ENCODE peak calls at places on chromosomes 12 and 14, in six cellular contexts. V, N, U, H, J and Q are unnamed samples.

GRCh38 chr12:121753844-121754264 is 39.6 kb downstream of the RHOF start:
- DNase-seq in N (no peak), H (no peak), U (no peak), V (no peak), J (no peak), Q (no peak)

GRCh38 chr12:64889434-64890216 is 65.2 kb downstream of the TBC1D30 start:
- DNase-seq in U (no peak), J (no peak), H (no peak), N (peak; percentile 8), V (peak; percentile 11), Q (no peak)

GRCh38 chr14:98175881-98176280 is 1096.1 kb downstream of the BCL11B start:
- DNase-seq in J (no peak), N (no peak), U (no peak), V (no peak), H (no peak), Q (no peak)

GRCh38 chr14:24403294-24404013 is 4.7 kb downstream of the NYNRIN start:
- DNase-seq in H (no peak), V (peak; percentile 28), U (no peak), J (no peak), N (no peak), Q (peak; percentile 7)

GRCh38 chr14:33081259-33081658 is 142.6 kb downstream of the NPAS3 start:
- DNase-seq in H (peak; percentile 10), U (no peak), V (no peak), N (no peak), J (no peak), Q (no peak)

GRCh38 chr12:125455556-125455955 is 390.3 kb downstream of the AACS start:
- DNase-seq in V (no peak), H (no peak), N (no peak), U (no peak), J (no peak), Q (no peak)

GRCh38 chr12:126719886-126720666 is 1546.9 kb upstream of the TMEM132C start:
- DNase-seq in J (no peak), U (no peak), V (no peak), N (no peak), H (no peak), Q (no peak)

GRCh38 chr14:105774001-105774400 is 247.6 kb downstream of the TMEM121 start:
- DNase-seq in H (no peak), J (no peak), U (no peak), V (no peak), N (no peak), Q (no peak)

GRCh38 chr14:75303415-75303814 is 24.8 kb downstream of the FOS start:
- DNase-seq in H (peak; percentile 70), V (peak; percentile 72), J (no peak), N (peak; percentile 77), U (peak; percentile 82), Q (peak; percentile 49)

GRCh38 chr12:11685716-11686115 is 36.2 kb downstream of the ETV6 start:
- DNase-seq in J (no peak), N (no peak), U (no peak), H (no peak), V (peak; percentile 66), Q (no peak)

GRCh38 chr12:117231750-117232149 is 41.5 kb upstream of the FBXO21 start:
- DNase-seq in V (no peak), N (no peak), U (no peak), H (no peak), J (no peak), Q (no peak)

GRCh38 chr14:72129283-72129682 is 197.1 kb downstream of the RGS6 start:
- DNase-seq in U (no peak), H (no peak), J (no peak), V (no peak), N (no peak), Q (no peak)

GRCh38 chr14:59018460-59018859 is 170.0 kb upstream of the DAAM1 start:
- DNase-seq in U (no peak), J (no peak), N (no peak), V (no peak), H (no peak), Q (no peak)

GRCh38 chr14:61516125-61516740 is 179.1 kb upstream of the HIF1A start:
- DNase-seq in N (no peak), J (no peak), H (no peak), U (no peak), V (no peak), Q (no peak)

GRCh38 chr12:27970391-27970980 is 2.0 kb downstream of the PTHLH start:
- DNase-seq in J (no peak), U (no peak), N (no peak), V (peak; percentile 29), H (no peak), Q (no peak)

GRCh38 chr14:89248430-89249295 is 168.4 kb downstream of the FOXN3 start:
- DNase-seq in J (no peak), N (no peak), V (no peak), H (no peak), U (no peak), Q (no peak)

GRCh38 chr14:101721951-101722661 is 39.4 kb upstream of the PPP2R5C start:
- DNase-seq in H (no peak), V (no peak), J (peak; percentile 12), N (peak; percentile 94), U (no peak), Q (no peak)

GRCh38 chr14:71684323-71684722 is 247.9 kb upstream of the RGS6 start:
- DNase-seq in N (no peak), U (no peak), V (no peak), H (no peak), J (no peak), Q (no peak)

GRCh38 chr14:78164226-78164853 is 5.8 kb upstream of the NRXN3 start:
- DNase-seq in J (peak; percentile 16), V (no peak), H (peak; percentile 50), N (no peak), U (no peak), Q (no peak)

GRCh38 chr12:68878283-68878682 is 54.7 kb downstream of the CPM start:
- DNase-seq in N (no peak), V (no peak), J (no peak), U (no peak), H (no peak), Q (no peak)

GRCh38 chr14:68819260-68819691 is 26.4 kb upstream of the ZFP36L1 start:
- DNase-seq in N (peak; percentile 89), U (no peak), V (peak; percentile 66), J (no peak), H (peak; percentile 49), Q (peak; percentile 71)

GRCh38 chr12:92136883-92137582 is 8.6 kb downstream of the BTG1 start:
- DNase-seq in J (no peak), V (peak; percentile 97), U (no peak), N (peak; percentile 86), H (no peak), Q (peak; percentile 48)

GRCh38 chr12:105013892-105014291 is 27.8 kb downstream of the NOPCHAP1 start:
- DNase-seq in V (peak; percentile 38), H (no peak), N (peak; percentile 37), U (no peak), J (no peak), Q (no peak)

GRCh38 chr14:80388980-80389711 is 177.8 kb upstream of the DIO2 start:
- DNase-seq in J (no peak), H (no peak), N (peak; percentile 33), U (no peak), V (peak; percentile 92), Q (peak; percentile 89)

GRCh38 chr12:23204933-23205778 is 580.2 kb downstream of the ETNK1 start:
- DNase-seq in J (no peak), U (no peak), H (peak; percentile 66), V (peak; percentile 67), N (peak; percentile 69), Q (no peak)

GRCh38 chr12:104684884-104685283 is 228.1 kb downstream of the CHST11 start:
- DNase-seq in N (no peak), V (peak; percentile 67), J (no peak), U (no peak), H (no peak), Q (no peak)

GRCh38 chr14:22556021-22556989 is 32.7 kb downstream of the DAD1 start:
- DNase-seq in N (no peak), V (peak; percentile 89), U (peak; percentile 85), J (peak; percentile 93), H (no peak), Q (peak; percentile 98)

GRCh38 chr14:106509795-106510194 is 983.4 kb downstream of the TMEM121 start:
- DNase-seq in J (no peak), H (no peak), U (no peak), N (no peak), V (no peak), Q (no peak)

GRCh38 chr12:130716918-130717306 is 813 bp upstream of the RIMBP2 start:
- DNase-seq in J (no peak), U (no peak), N (no peak), H (no peak), V (no peak), Q (no peak)

GRCh38 chr12:124379938-124380754 is 85.3 kb downstream of the RFLNA start:
- DNase-seq in H (no peak), J (peak; percentile 51), N (no peak), V (peak; percentile 89), U (peak; percentile 94), Q (peak; percentile 93)

GRCh38 chr14:22476005-22476751 is 112.8 kb downstream of the DAD1 start:
- DNase-seq in H (no peak), U (no peak), V (no peak), N (no peak), J (no peak), Q (no peak)

GRCh38 chr14:37583358-37584210 is 11.5 kb downstream of the FOXA1 start:
- DNase-seq in U (no peak), J (no peak), N (peak; percentile 51), V (no peak), H (peak; percentile 93), Q (no peak)

GRCh38 chr12:52526511-52526951 is 6.3 kb upstream of the KRT5 start:
- DNase-seq in H (no peak), U (no peak), N (no peak), V (no peak), J (no peak), Q (no peak)

GRCh38 chr14:49970474-49971147 is 77.7 kb downstream of the ARF6 start:
- DNase-seq in N (no peak), V (peak; percentile 49), U (no peak), H (no peak), J (no peak), Q (no peak)

GRCh38 chr14:36059531-36059930 is 117.0 kb downstream of the PTCSC3 start:
- DNase-seq in N (no peak), H (no peak), V (no peak), J (no peak), U (no peak), Q (no peak)

GRCh38 chr14:92154283-92154942 is 32.6 kb downstream of the CPSF2 start:
- DNase-seq in N (no peak), J (no peak), V (peak; percentile 21), H (peak; percentile 39), U (no peak), Q (no peak)

GRCh38 chr12:94262228-94263010 is 114.0 kb downstream of the PLXNC1 start:
- DNase-seq in U (peak; percentile 95), J (peak; percentile 21), V (peak; percentile 96), N (peak; percentile 61), H (peak; percentile 1), Q (peak; percentile 84)

GRCh38 chr12:49540229-49541139 is 1.7 kb downstream of the KCNH3 start:
- DNase-seq in J (no peak), H (no peak), V (no peak), U (peak; percentile 74), N (no peak), Q (no peak)